ENCODE peak calls at places on chromosome 4, in eight cellular contexts. W is sigmoid colon, G is body of pancreas, L is IMR-90, S is transverse colon, U is lower leg skin, M is suprapubic skin, C is GM12891. D is an unnamed sample.

GRCh38 chr4:158010346-158010745 is 162.5 kb downstream of the GASK1B start:
- DNase-seq in W (no peak), G (no peak), L (no peak), S (no peak), U (no peak), M (no peak), C (no peak), D (no peak)

GRCh38 chr4:3372933-3373465 is 68.8 kb upstream of the HGFAC start:
- DNase-seq in W (peak; percentile 84), G (peak; percentile 25), L (no peak), S (peak; percentile 66), U (peak; percentile 92), M (no peak), C (peak; percentile 70), D (no peak)

GRCh38 chr4:10589808-10590207 is 94.8 kb downstream of the CLNK start:
- DNase-seq in W (no peak), G (no peak), L (peak; percentile 29), S (no peak), U (peak; percentile 42), M (no peak), C (no peak), D (no peak)

GRCh38 chr4:130559268-130559667 is 1463.3 kb downstream of the C4orf33 start:
- DNase-seq in W (no peak), G (no peak), L (no peak), S (no peak), U (no peak), M (no peak), C (no peak), D (no peak)

GRCh38 chr4:182746876-182747275 is 170.3 kb downstream of the DCTD start:
- DNase-seq in W (no peak), G (no peak), L (no peak), S (no peak), U (no peak), M (no peak), C (no peak), D (no peak)

GRCh38 chr4:36197501-36197900 is 46.8 kb downstream of the ARAP2 start:
- DNase-seq in W (no peak), G (no peak), L (no peak), S (no peak), U (no peak), M (no peak), C (no peak), D (no peak)

GRCh38 chr4:10417720-10418119 is 39.5 kb downstream of the ZNF518B start:
- DNase-seq in W (no peak), G (no peak), L (no peak), S (no peak), U (no peak), M (no peak), C (no peak), D (no peak)

GRCh38 chr4:160038560-160038959 is 935.7 kb downstream of the RAPGEF2 start:
- DNase-seq in W (no peak), G (no peak), L (no peak), S (no peak), U (no peak), M (no peak), C (no peak), D (no peak)

GRCh38 chr4:91340843-91341242 is 962.9 kb upstream of the GRID2 start:
- DNase-seq in W (no peak), G (no peak), L (no peak), S (no peak), U (no peak), M (no peak), C (no peak), D (no peak)

GRCh38 chr4:17092990-17093880 is 194.8 kb upstream of the LDB2 start:
- DNase-seq in W (no peak), G (no peak), L (no peak), S (no peak), U (no peak), M (no peak), C (no peak), D (no peak)

DNA sequence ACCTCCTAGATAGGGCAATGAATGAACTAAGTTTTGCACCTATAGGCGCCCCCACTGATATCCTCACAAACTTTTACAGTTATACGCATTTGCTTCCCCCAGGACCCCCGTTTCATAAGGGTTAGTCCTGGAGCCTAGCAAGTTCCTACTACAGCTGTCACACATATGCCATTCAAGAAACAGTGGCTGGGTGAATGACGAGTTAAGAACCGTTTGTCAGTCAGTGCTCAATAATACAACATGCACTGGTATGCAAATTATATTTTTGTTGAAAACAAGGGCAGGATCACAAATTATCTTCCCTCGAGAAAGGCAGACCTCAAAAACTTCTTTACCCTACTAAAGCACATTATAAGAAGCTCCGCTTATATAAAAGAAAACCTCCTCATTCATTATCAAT is 40.5 kb downstream of the AFAP1 start:
- DNase-seq in W (no peak), G (no peak), L (no peak), S (no peak), U (no peak), M (no peak), C (no peak), D (no peak)
- TF ChIP-seq POLR2A in W (no peak), G (no peak), L (no peak), S (no peak), U (no peak), M (no peak), C (no peak), D (no peak)

DNA sequence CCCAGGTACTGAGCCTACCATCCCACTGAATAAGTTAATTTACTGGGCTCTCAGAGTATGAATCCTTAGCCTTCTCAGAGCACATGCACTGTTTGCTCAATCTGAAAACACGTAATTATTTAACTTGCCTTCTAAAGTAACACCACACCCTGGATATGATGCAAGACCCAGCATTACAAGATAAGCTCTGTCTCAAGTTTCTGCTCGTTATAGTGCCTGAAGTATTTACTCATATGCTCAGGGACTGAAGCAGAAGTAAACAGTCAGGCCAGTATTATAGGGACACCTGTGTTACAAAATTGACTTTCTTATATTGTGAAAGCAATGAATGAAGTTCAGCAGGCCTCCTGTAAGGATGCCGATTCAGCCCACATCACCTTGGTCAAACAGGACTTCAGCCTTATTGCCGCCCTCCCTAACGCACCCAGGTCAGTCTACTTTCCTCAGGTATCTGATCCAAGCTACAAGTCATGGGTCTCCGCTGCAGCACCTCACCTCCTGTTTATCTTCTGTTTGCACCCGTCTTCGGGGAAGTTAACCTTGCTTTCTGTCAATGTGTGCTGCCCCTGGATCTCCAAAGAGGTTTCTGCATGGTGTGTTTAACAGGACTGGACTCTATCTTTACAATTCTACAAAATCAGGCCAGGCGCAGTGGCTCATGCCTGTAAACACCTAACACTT is 42.9 kb upstream of the KLF3 start:
- DNase-seq in W (no peak), G (peak; percentile 60), L (peak; percentile 87), S (peak; percentile 69), U (no peak), M (no peak), C (no peak), D (peak; percentile 87)
- TF ChIP-seq POLR2A in W (no peak), G (no peak), L (no peak), S (no peak), U (no peak), M (no peak), C (no peak), D (peak; percentile 46)

GRCh38 chr4:140031706-140032105 is 122.3 kb downstream of the MAML3 start:
- DNase-seq in W (no peak), G (no peak), L (no peak), S (no peak), U (no peak), M (no peak), C (no peak), D (no peak)

GRCh38 chr4:140038031-140038533 is 115.9 kb downstream of the MAML3 start:
- DNase-seq in W (no peak), G (peak; percentile 33), L (peak; percentile 71), S (no peak), U (no peak), M (no peak), C (no peak), D (no peak)

GRCh38 chr4:140042634-140043033 is 111.3 kb downstream of the MAML3 start:
- DNase-seq in W (no peak), G (no peak), L (no peak), S (no peak), U (no peak), M (no peak), C (no peak), D (no peak)

DNA sequence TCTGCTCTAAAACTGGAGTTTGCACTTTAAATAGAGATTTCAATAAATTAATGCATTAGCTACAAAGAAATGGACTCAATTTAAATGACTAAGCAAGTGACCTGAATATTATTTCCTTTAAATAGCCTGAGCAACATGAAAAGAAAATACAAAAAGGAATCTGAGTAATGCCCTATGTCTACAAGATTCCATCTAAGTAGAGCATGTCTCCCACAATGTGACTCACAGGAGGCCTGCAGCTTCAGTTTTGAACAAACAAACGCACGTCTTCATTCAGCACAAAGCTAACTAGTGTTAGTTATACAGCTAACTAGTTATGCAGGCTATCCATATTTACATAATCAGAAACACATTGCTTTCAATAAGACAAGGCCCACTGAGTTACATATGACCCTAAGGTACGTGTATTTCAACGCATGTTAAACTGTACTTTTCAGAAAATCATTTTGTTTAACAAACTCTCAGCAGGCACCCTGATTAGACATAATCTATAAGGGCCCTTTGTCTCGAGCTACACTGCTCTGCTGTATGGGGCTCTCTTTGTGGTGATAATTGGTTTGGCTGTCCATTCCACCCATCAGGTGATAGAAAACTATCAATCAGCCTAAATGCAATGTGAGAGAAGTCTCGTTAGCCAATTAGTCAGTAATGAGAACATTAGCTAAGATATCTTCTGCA is 116.5 kb downstream of the MAML3 start:
- DNase-seq in W (no peak), G (no peak), L (peak; percentile 97), S (no peak), U (no peak), M (no peak), C (no peak), D (no peak)
- TF ChIP-seq POLR2A in W (no peak), G (no peak), L (no peak), S (no peak), U (no peak), M (no peak), C (no peak), D (no peak)

GRCh38 chr4:40337081-40337480 is 1.9 kb downstream of the CHRNA9 start:
- DNase-seq in W (no peak), G (no peak), L (no peak), S (no peak), U (no peak), M (no peak), C (no peak), D (no peak)

GRCh38 chr4:40337523-40337922 is 2.4 kb downstream of the CHRNA9 start:
- DNase-seq in W (no peak), G (no peak), L (no peak), S (no peak), U (no peak), M (no peak), C (no peak), D (no peak)

GRCh38 chr4:40334591-40335507 is at the start of gene CHRNA9:
- DNase-seq in W (no peak), G (no peak), L (no peak), S (no peak), U (no peak), M (no peak), C (no peak), D (no peak)

GRCh38 chr4:40333921-40334352 is 1.2 kb upstream of the CHRNA9 start:
- DNase-seq in W (no peak), G (no peak), L (peak; percentile 76), S (no peak), U (no peak), M (no peak), C (no peak), D (no peak)

DNA sequence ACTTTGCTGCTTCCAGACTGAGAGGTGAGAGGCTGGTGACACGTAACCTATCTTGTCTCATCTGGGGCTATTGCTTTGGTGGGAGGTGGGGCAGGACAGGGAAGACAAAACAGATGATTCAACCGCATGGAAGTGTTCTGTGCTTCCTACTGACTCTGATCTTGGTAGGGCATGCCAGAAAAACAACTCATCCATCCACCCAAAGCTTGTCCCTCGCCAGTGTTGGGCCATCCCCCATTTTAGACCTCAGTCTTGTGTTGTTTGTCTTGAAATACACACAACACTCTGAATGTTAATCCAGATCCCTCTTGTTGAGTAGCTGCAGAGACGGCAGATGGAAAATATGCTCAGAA is 351 bp downstream of the CHRNA9 start:
- DNase-seq in W (no peak), G (no peak), L (peak; percentile 37), S (no peak), U (no peak), M (no peak), C (no peak), D (no peak)
- TF ChIP-seq POLR2A in W (no peak), G (no peak), L (no peak), S (no peak), U (no peak), M (no peak), C (no peak), D (no peak)